ENCODE peak calls at places on chromosomes 3 and 15, in four cellular contexts. I, O, H and L are unnamed samples.

GRCh38 chr15:90004671-90005070 is 3.5 kb downstream of the ZNF710 start:
- DNase-seq in I (peak), O (peak), H (no peak), L (no peak)

GRCh38 chr3:122560680-122561079 is 3.4 kb downstream of the PARP9 start:
- DNase-seq in O (peak), H (peak), I (peak), L (peak)

GRCh38 chr3:21934576-21934975 is 183.6 kb upstream of the ZNF385D start:
- DNase-seq in O (no peak), H (no peak), I (no peak), L (no peak)

GRCh38 chr3:12508316-12508715 is 24.0 kb downstream of the TSEN2 start:
- DNase-seq in O (peak), I (no peak), H (no peak), L (no peak)

GRCh38 chr3:146308682-146309081 is 57.8 kb upstream of the PLSCR4 start:
- DNase-seq in I (no peak), O (peak), H (no peak), L (no peak)

GRCh38 chr3:158261371-158261991 is 151.6 kb downstream of the RSRC1 start:
- DNase-seq in I (no peak), O (no peak), H (no peak), L (peak)

GRCh38 chr15:101563397-101563796 is 73.9 kb upstream of the PCSK6 start:
- DNase-seq in H (no peak), O (no peak), I (no peak), L (no peak)

GRCh38 chr15:43125095-43125661 is 8.2 kb upstream of the TMEM62 start:
- DNase-seq in I (no peak), O (no peak), H (no peak), L (no peak)

GRCh38 chr3:196996454-196997265 is 28.0 kb upstream of the PIGZ start:
- DNase-seq in H (no peak), I (no peak), O (no peak), L (no peak)

GRCh38 chr15:44231842-44232241 is 36.8 kb upstream of the FRMD5 start:
- DNase-seq in I (no peak), O (no peak), H (no peak), L (no peak)

GRCh38 chr15:63338170-63338569 is 43.5 kb downstream of the CA12 start:
- DNase-seq in O (peak), I (no peak), H (no peak), L (no peak)

GRCh38 chr15:68347392-68347791 is 69.8 kb downstream of the FEM1B start:
- DNase-seq in I (no peak), H (no peak), O (no peak), L (no peak)

GRCh38 chr3:42179110-42179725 is 86.8 kb downstream of the CCK start:
- DNase-seq in I (no peak), O (peak), H (no peak), L (no peak)

GRCh38 chr3:95351158-95351557 is 1288.3 kb downstream of the NSUN3 start:
- DNase-seq in I (no peak), O (no peak), H (no peak), L (no peak)

GRCh38 chr3:187798531-187799520 is 53.6 kb upstream of the BCL6 start:
- DNase-seq in I (no peak), O (no peak), H (no peak), L (no peak)

GRCh38 chr3:116473602-116474001 is 28.3 kb upstream of the LSAMP start:
- DNase-seq in O (no peak), I (no peak), H (no peak), L (no peak)

GRCh38 chr15:33104276-33104675 is 90.2 kb downstream of the FMN1 start:
- DNase-seq in H (no peak), I (peak), O (peak), L (no peak)

GRCh38 chr15:97875025-97875512 is 85.4 kb upstream of the ARRDC4 start:
- DNase-seq in O (no peak), I (no peak), H (no peak), L (no peak)

GRCh38 chr3:188646592-188646991 is 492.6 kb downstream of the LPP start:
- DNase-seq in O (no peak), I (peak), H (no peak), L (peak)

GRCh38 chr3:10743366-10744097 is 72.5 kb upstream of the SLC6A11 start:
- DNase-seq in H (no peak), O (no peak), I (no peak), L (no peak)

GRCh38 chr3:29349049-29349448 is 68.2 kb downstream of the RBMS3 start:
- DNase-seq in I (no peak), H (no peak), O (no peak), L (no peak)

GRCh38 chr3:23888617-23889228 is 28.1 kb downstream of the NKIRAS1 start:
- DNase-seq in I (peak), O (peak), H (no peak), L (peak)

GRCh38 chr3:178767558-178767957 is 231.3 kb downstream of the KCNMB2 start:
- DNase-seq in H (no peak), I (no peak), O (no peak), L (no peak)

GRCh38 chr3:142115927-142116668 is 33.2 kb downstream of the TFDP2 start:
- DNase-seq in I (peak), O (no peak), H (no peak), L (no peak)

GRCh38 chr3:172104471-172105072 is 65.2 kb downstream of the FNDC3B start:
- DNase-seq in O (no peak), I (no peak), H (no peak), L (no peak)

GRCh38 chr3:107216711-107217110 is 160.5 kb upstream of the CCDC54 start:
- DNase-seq in O (peak), I (no peak), H (no peak), L (no peak)

GRCh38 chr15:71471347-71471746 is 339.0 kb upstream of the NR2E3 start:
- DNase-seq in I (no peak), O (no peak), H (no peak), L (no peak)

GRCh38 chr3:142269777-142270176 is 44.4 kb upstream of the GK5 start:
- DNase-seq in I (no peak), O (no peak), H (no peak), L (no peak)

GRCh38 chr3:51389423-51390183 is 1.5 kb upstream of the RBM15B start:
- DNase-seq in I (peak), H (peak), O (peak), L (peak)